ENCODE peak calls at places on chromosomes 7 and 10, in nine cellular contexts. Q, J, D, M, H, U, S, R and V are unnamed samples.

GRCh38 chr10:3801558-3802192 is 16.7 kb upstream of the KLF6 start:
- DNase-seq in U (no peak), D (no peak), M (no peak), H (no peak), S (no peak), J (no peak), R (no peak), Q (no peak), V (no peak)

GRCh38 chr7:116041615-116042014 is 11.1 kb upstream of the TFEC start:
- DNase-seq in Q (no peak), M (no peak), J (no peak), S (no peak), R (no peak), U (no peak), D (no peak), H (no peak), V (no peak)

GRCh38 chr7:31487071-31487470 is 26.8 kb upstream of the ITPRID1 start:
- DNase-seq in S (no peak), U (no peak), R (no peak), D (no peak), M (no peak), J (no peak), H (no peak), Q (no peak), V (no peak)

GRCh38 chr10:49550563-49550962 is 11.6 kb upstream of the ERCC6 start:
- DNase-seq in U (no peak), M (no peak), Q (no peak), J (no peak), R (no peak), S (peak), H (no peak), D (no peak), V (no peak)

GRCh38 chr10:99952799-99953198 is 56.9 kb downstream of the DNMBP start:
- DNase-seq in Q (no peak), S (no peak), U (no peak), R (no peak), J (no peak), M (no peak), H (no peak), D (no peak), V (no peak)

GRCh38 chr7:132275384-132275783 is 300.9 kb downstream of the PLXNA4 start:
- DNase-seq in Q (no peak), D (no peak), U (no peak), J (no peak), R (no peak), M (no peak), H (no peak), S (no peak), V (no peak)

GRCh38 chr7:86116-86515 is 106.3 kb upstream of the FAM20C start:
- DNase-seq in R (no peak), D (no peak), H (no peak), J (no peak), Q (no peak), S (no peak), M (no peak), U (peak), V (peak)

GRCh38 chr7:129768614-129769399 is 157.3 kb downstream of the NRF1 start:
- DNase-seq in J (no peak), U (no peak), H (no peak), R (no peak), Q (no peak), M (no peak), S (no peak), D (no peak), V (no peak)

GRCh38 chr7:108503112-108504026 is 22.6 kb downstream of the PNPLA8 start:
- DNase-seq in H (no peak), S (peak), R (no peak), M (no peak), J (no peak), U (no peak), Q (no peak), D (no peak), V (no peak)

GRCh38 chr7:92926697-92927044 is 90.3 kb upstream of the CDK6 start:
- DNase-seq in H (no peak), D (no peak), U (no peak), M (no peak), Q (no peak), J (no peak), S (no peak), R (no peak), V (no peak)

GRCh38 chr7:2372724-2373123 is 18.1 kb downstream of the EIF3B start:
- DNase-seq in U (no peak), J (no peak), H (no peak), D (no peak), S (no peak), Q (no peak), R (no peak), M (no peak), V (no peak)

GRCh38 chr10:126420571-126421275 is 32.4 kb upstream of the ADAM12 start:
- DNase-seq in U (no peak), Q (no peak), M (no peak), D (no peak), S (no peak), H (no peak), J (no peak), R (no peak), V (no peak)

DNA sequence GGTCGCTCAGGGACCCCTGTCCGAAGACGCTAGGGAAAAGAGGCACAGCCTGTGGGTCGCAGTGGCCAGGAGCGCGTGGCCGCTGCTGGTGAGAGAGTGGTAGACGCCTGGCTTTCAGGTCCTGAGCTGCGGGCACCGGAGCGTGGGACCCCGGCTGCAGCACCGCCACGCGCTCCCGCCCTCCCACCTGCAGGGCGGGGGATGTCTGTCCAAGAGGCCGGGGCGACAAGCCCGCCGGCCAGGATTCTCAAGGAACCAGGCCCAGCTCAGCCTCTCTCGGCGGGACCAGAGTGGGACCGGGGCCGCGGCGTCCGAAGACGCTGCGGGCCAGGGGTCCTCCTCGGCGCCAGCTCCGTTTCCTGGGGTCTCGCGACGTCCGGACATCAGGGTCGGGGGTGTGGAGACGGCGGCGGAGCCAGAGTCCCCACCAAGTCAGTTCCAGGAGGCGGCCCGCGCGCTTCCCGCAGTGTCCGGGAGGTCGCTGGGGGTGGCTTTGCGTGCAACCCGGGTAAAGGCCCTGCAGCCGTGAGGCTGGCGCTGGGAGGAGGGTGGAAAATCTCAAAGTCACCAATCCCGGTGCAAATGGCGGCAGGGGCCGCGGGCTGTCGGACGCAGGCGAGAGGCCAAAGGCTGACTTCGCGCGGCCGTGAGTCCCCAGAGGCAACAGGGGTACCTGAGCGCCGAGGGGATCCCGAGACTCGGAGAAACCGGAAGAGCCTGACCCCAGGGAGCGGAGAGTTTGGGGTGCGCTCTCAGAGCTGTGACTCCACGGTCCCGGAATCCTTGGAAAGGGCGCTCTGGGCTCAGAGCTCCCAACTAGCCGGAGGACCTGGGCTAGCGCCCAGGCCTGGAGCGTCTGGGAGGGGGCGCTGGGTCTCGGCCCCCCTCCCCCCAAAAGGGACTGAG is 5.4 kb downstream of the ZNF503 start:
- DNase-seq in R (peak), S (no peak), M (no peak), Q (peak), U (no peak), H (no peak), J (no peak), D (no peak), V (no peak)
- H3K4me3 ChIP-seq in R (peak), S (peak), M (no peak), Q (no peak), U (peak), H (no peak), J (peak), D (peak), V (no peak)

GRCh38 chr7:99386584-99387238 is 12.2 kb downstream of the ARPC1B start:
- DNase-seq in R (no peak), S (peak), U (no peak), H (peak), J (no peak), D (no peak), M (peak), Q (no peak), V (no peak)
- TF ChIP-seq POLR2A in R (no peak), S (no peak), U (no peak), H (no peak), J (no peak), D (no peak), M (no peak), Q (no peak), V (no peak)

DNA sequence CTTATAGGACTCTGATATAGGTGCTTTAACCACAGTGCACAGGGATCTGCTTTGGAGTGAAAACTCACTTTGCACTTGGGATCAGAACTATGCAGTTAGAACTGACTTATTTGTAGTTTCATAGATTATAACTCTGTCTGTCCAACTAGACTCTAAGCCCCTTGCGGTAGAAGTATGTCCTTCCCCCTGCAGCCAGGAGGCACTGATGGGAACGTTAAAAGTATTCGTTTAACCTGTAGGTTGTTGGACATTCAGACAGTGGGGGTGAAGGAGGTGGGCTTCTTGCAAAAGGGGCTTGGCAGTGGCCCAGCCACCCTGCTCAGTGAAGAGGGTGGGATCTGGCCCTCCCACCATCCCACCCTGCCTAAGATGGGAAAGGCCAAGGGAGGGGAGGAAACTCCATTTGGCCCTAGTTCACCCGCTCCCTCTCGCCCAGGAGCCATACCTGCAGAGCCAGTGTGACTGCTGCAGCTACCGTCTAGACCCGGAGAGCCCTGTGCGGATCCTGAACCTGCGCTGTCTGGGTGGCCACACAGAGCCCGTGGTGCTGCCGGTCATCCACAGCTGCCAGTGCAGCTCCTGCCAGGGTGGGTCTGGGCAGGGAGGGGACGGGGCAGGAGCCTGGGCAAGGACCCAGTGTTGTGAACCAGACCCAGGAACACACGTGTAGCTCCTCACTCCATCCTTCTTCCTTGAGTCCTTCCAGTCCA is 5.7 kb upstream of the ZNF862 start:
- DNase-seq in R (no peak), Q (no peak), J (no peak), M (no peak), H (no peak), U (peak), S (no peak), D (no peak), V (no peak)
- TF ChIP-seq CTCF in R (no peak), Q (no peak), J (no peak), M (no peak), H (no peak), U (no peak), S (no peak), D (no peak), V (no peak)

GRCh38 chr7:15577600-15577999 is 15.8 kb upstream of the AGMO start:
- DNase-seq in H (no peak), U (no peak), R (no peak), S (no peak), Q (no peak), D (no peak), M (no peak), J (no peak), V (no peak)
- H3K4me3 ChIP-seq in H (no peak), U (no peak), R (no peak), S (no peak), Q (no peak), D (no peak), M (no peak), J (no peak), V (no peak)

GRCh38 chr7:151083071-151083823 is at the start of gene TMUB1:
- DNase-seq in U (peak), J (peak), H (peak), M (peak), R (peak), Q (peak), D (peak), S (peak), V (peak)
- TF ChIP-seq POLR2A in U (no peak), J (peak), H (peak), M (peak), R (peak), Q (peak), D (no peak), S (peak), V (no peak)

GRCh38 chr7:134892002-134892693 is 94.2 kb upstream of the AGBL3 start:
- DNase-seq in U (no peak), R (no peak), J (no peak), D (no peak), H (no peak), M (no peak), S (peak), Q (no peak), V (no peak)
- TF ChIP-seq CTCF in U (no peak), R (no peak), J (no peak), D (no peak), H (no peak), M (no peak), S (no peak), Q (no peak), V (no peak)

GRCh38 chr10:1230592-1231275 is 174.5 kb downstream of the WDR37 start:
- DNase-seq in J (no peak), S (no peak), H (no peak), Q (no peak), D (no peak), R (no peak), M (no peak), U (no peak), V (no peak)

GRCh38 chr10:1229116-1229515 is 172.9 kb downstream of the WDR37 start:
- DNase-seq in H (no peak), M (no peak), R (no peak), J (no peak), U (no peak), S (no peak), Q (no peak), D (no peak), V (peak)

GRCh38 chr10:1230138-1230537 is 174.0 kb downstream of the WDR37 start:
- DNase-seq in R (no peak), H (no peak), J (no peak), Q (no peak), S (no peak), D (no peak), M (no peak), U (no peak), V (no peak)

GRCh38 chr10:1228463-1228975 is 172.3 kb downstream of the WDR37 start:
- DNase-seq in U (no peak), R (no peak), D (no peak), M (no peak), H (no peak), Q (no peak), J (no peak), S (no peak), V (no peak)

GRCh38 chr10:1229574-1229973 is 173.4 kb downstream of the WDR37 start:
- DNase-seq in J (no peak), R (no peak), S (no peak), Q (no peak), D (no peak), H (no peak), U (no peak), M (no peak), V (no peak)
- H3K4me3 ChIP-seq in J (no peak), R (no peak), S (no peak), Q (no peak), D (no peak), H (no peak), U (no peak), M (no peak), V (no peak)

GRCh38 chr10:94403034-94403822 is 887 bp downstream of the TBC1D12 start:
- DNase-seq in S (peak), H (peak), Q (peak), U (peak), D (peak), M (no peak), R (peak), J (peak), V (peak)
- TF ChIP-seq POLR2A in S (no peak), H (no peak), Q (peak), U (no peak), D (no peak), M (no peak), R (peak), J (peak), V (no peak)

GRCh38 chr7:158356454-158356853 is 231.2 kb downstream of the PTPRN2 start:
- DNase-seq in U (no peak), Q (no peak), R (no peak), H (no peak), J (no peak), D (peak), S (no peak), M (no peak), V (peak)

GRCh38 chr7:158353606-158354570 is 233.7 kb downstream of the PTPRN2 start:
- DNase-seq in M (peak), H (peak), Q (no peak), J (no peak), R (no peak), D (no peak), U (peak), S (no peak), V (no peak)

GRCh38 chr7:158357106-158357897 is 230.3 kb downstream of the PTPRN2 start:
- DNase-seq in D (no peak), Q (no peak), R (no peak), H (no peak), J (no peak), U (peak), M (no peak), S (no peak), V (no peak)

GRCh38 chr7:158354861-158355260 is 232.8 kb downstream of the PTPRN2 start:
- DNase-seq in J (no peak), S (no peak), M (no peak), H (no peak), Q (no peak), D (no peak), U (no peak), R (no peak), V (no peak)

DNA sequence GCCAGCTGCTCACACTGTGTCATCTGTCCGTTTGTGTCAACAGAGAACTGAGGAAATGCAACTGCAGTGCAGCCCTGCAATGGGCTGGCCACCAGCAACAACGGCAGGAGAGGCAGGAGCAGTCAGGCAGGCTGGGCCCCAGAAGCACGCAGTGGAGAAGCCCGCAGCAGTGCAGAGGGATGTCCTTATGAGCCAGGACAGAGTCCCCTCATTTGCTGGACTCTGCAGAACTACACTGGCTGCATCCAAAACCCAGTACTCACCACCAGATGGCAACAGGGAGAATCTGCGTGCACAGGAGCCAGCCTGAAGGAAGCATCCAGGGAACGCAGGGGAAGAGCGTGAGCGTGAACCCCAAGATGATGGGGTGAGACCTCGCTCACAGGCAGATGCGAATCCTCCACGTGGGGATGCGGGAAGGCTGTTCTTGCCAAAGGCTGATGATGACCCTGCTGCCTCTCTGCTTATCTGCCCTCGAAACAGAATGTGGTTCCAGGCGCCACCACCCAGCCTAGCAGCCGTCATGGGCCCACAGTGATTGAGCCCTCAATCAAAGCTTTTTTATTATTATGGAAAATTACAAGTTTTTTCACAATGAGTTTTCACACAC is 232.1 kb downstream of the PTPRN2 start:
- DNase-seq in R (peak), M (peak), S (no peak), H (peak), D (no peak), U (peak), J (no peak), Q (no peak), V (no peak)
- TF ChIP-seq CTCF in R (no peak), M (peak), S (no peak), H (no peak), D (no peak), U (no peak), J (no peak), Q (no peak), V (no peak)